ENCODE peak calls at places on chromosomes 11 and 22, in eight cellular contexts. H is stimulated activated CD8-positive, alpha-beta memory T cell treated with anti-CD3 and anti-CD28 coated beads, Interleukin-7, amount 100 ng/mL, for 24 hours; T is fibroblast of the conjunctiva; W is AG08395; I is iris pigment epithelial cell; S is progenitor cell of endocrine pancreas; V is Caco-2; C is K562. Z is an unnamed sample.

GRCh38 chr11:12677131-12677530 is 2.9 kb downstream of the TEAD1 start:
- DNase-seq in V (no peak), C (no peak), H (no peak), I (peak; percentile 46), W (no peak), S (no peak), T (no peak), Z (no peak)

GRCh38 chr22:21947040-21948014 is 5.3 kb downstream of the PPM1F start:
- DNase-seq in T (peak; percentile 17), C (peak; percentile 98), I (peak; percentile 66), H (no peak), S (no peak), V (no peak), W (peak; percentile 56), Z (no peak)

GRCh38 chr11:93986716-93987115 is 34.4 kb upstream of the HEPHL1 start:
- DNase-seq in T (no peak), I (peak; percentile 2), V (no peak), C (no peak), S (no peak), H (no peak), W (no peak), Z (no peak)

GRCh38 chr11:71996946-71997345 is 1.8 kb upstream of the IL18BP start:
- DNase-seq in H (no peak), T (no peak), S (no peak), C (no peak), W (no peak), V (no peak), I (no peak), Z (no peak)

GRCh38 chr11:95507794-95508193 is 276.8 kb upstream of the SESN3 start:
- DNase-seq in V (no peak), I (no peak), C (peak; percentile 11), T (no peak), H (no peak), W (no peak), S (no peak), Z (no peak)

GRCh38 chr11:15434529-15434928 is 319.8 kb downstream of the INSC start:
- DNase-seq in T (no peak), C (no peak), W (no peak), V (no peak), H (no peak), S (no peak), I (no peak), Z (no peak)

GRCh38 chr11:1943576-1943975 is 3.6 kb upstream of the MRPL23 start:
- DNase-seq in W (no peak), S (peak; percentile 8), C (no peak), T (no peak), V (peak; percentile 28), H (no peak), I (no peak), Z (no peak)

GRCh38 chr11:110022548-110022947 is 70.6 kb upstream of the ZC3H12C start:
- DNase-seq in W (no peak), C (no peak), H (no peak), S (no peak), T (no peak), V (no peak), I (peak; percentile 28), Z (no peak)

GRCh38 chr11:62182147-62182869 is 7.7 kb upstream of the SCGB1D1 start:
- DNase-seq in T (no peak), V (no peak), C (no peak), I (no peak), H (no peak), W (no peak), S (no peak), Z (no peak)

GRCh38 chr11:88478136-88478785 is 140.7 kb upstream of the CTSC start:
- DNase-seq in I (no peak), S (no peak), H (no peak), T (no peak), C (no peak), W (no peak), V (no peak), Z (no peak)

GRCh38 chr11:28697920-28698827 is 590.0 kb downstream of the METTL15 start:
- DNase-seq in H (no peak), T (peak; percentile 36), I (peak; percentile 53), W (peak; percentile 55), S (peak; percentile 54), C (peak; percentile 40), V (peak; percentile 63), Z (peak; percentile 22)

GRCh38 chr11:65435330-65435931 is 12.8 kb downstream of the NEAT1 start:
- DNase-seq in I (peak; percentile 29), S (no peak), W (no peak), H (no peak), C (no peak), T (no peak), V (no peak), Z (no peak)

GRCh38 chr11:119262668-119263351 is 54.1 kb downstream of the MCAM start:
- DNase-seq in T (no peak), H (no peak), I (peak; percentile 58), C (peak; percentile 19), V (no peak), W (peak; percentile 36), S (no peak), Z (no peak)

GRCh38 chr11:8768625-8769333 is 86.2 kb downstream of the RPL27A start:
- DNase-seq in T (no peak), V (peak; percentile 55), S (no peak), W (peak; percentile 80), I (peak; percentile 64), C (peak; percentile 64), H (no peak), Z (no peak)

GRCh38 chr22:42066937-42067336 is 3.7 kb downstream of the NAGA start:
- DNase-seq in C (no peak), H (no peak), T (no peak), S (no peak), V (no peak), W (no peak), I (no peak), Z (no peak)

GRCh38 chr11:131889146-131889577 is 518.7 kb downstream of the NTM start:
- DNase-seq in H (no peak), T (peak; percentile 38), I (peak; percentile 86), W (peak; percentile 68), S (no peak), C (no peak), V (no peak), Z (no peak)